ENCODE peak calls at places on chromosomes 3 and 15, in seven cellular contexts. G is tibial nerve, O is psoas muscle, J is neuronal stem cell, V is right lobe of liver, F is mesenchymal stem cell, Z is uterus. Y is an unnamed sample.

GRCh38 chr3:49641292-49641691 is 32.9 kb upstream of the APEH start:
- DNase-seq in G (no peak), O (no peak), J (no peak), V (no peak), F (no peak), Z (no peak), Y (no peak)

GRCh38 chr3:170496026-170496867 is 77.6 kb downstream of the CLDN11 start:
- DNase-seq in G (no peak), O (no peak), J (no peak), V (no peak), F (no peak), Z (no peak), Y (peak)

GRCh38 chr3:32410367-32411246 is 19.0 kb downstream of the CMTM7 start:
- DNase-seq in G (no peak), O (no peak), J (no peak), V (no peak), F (no peak), Z (no peak), Y (peak)

GRCh38 chr3:102106421-102107097 is 257.2 kb downstream of the NFKBIZ start:
- DNase-seq in G (no peak), O (no peak), J (no peak), V (no peak), F (no peak), Z (no peak), Y (no peak)

GRCh38 chr15:47743385-47743784 is 26.1 kb downstream of the SEMA6D start:
- DNase-seq in G (no peak), O (no peak), J (no peak), V (no peak), F (no peak), Z (no peak), Y (no peak)

GRCh38 chr3:70120360-70120966 is 120.9 kb downstream of the SAMMSON start:
- DNase-seq in G (peak), O (peak), J (peak), V (peak), F (peak), Z (peak), Y (peak)

GRCh38 chr3:129315386-129315991 is 36.8 kb downstream of the HMCES start:
- DNase-seq in G (peak), O (peak), J (no peak), V (no peak), F (peak), Z (peak), Y (peak)

GRCh38 chr15:92574161-92574560 is 81.4 kb downstream of the FAM174B start:
- DNase-seq in G (no peak), O (no peak), J (no peak), V (no peak), F (no peak), Z (no peak), Y (no peak)

GRCh38 chr15:63196846-63197245 is 7.4 kb downstream of the RAB8B start:
- DNase-seq in G (no peak), O (no peak), J (no peak), V (no peak), F (no peak), Z (no peak), Y (no peak)

GRCh38 chr15:45790325-45790943 is 155.6 kb downstream of the SQOR start:
- DNase-seq in G (peak), O (no peak), J (peak), V (no peak), F (peak), Z (no peak), Y (peak)

GRCh38 chr3:89262561-89262960 is 155.1 kb downstream of the EPHA3 start:
- DNase-seq in G (no peak), O (no peak), J (no peak), V (no peak), F (no peak), Z (no peak), Y (no peak)

GRCh38 chr3:41202834-41203345 is 3.6 kb downstream of the CTNNB1 start:
- DNase-seq in G (peak), O (no peak), J (no peak), V (no peak), F (peak), Z (no peak), Y (no peak)

GRCh38 chr3:132225664-132226063 is 91.5 kb upstream of the ACP3 start:
- DNase-seq in G (no peak), O (no peak), J (no peak), V (no peak), F (no peak), Z (no peak), Y (no peak)

GRCh38 chr15:78242128-78242527 is 7.8 kb upstream of the ACSBG1 start:
- DNase-seq in G (no peak), O (no peak), J (peak), V (no peak), F (peak), Z (no peak), Y (peak)

GRCh38 chr3:24242012-24242698 is 252.5 kb downstream of the THRB start:
- DNase-seq in G (no peak), O (no peak), J (no peak), V (no peak), F (peak), Z (no peak), Y (no peak)

GRCh38 chr3:160977776-160978175 is 127.4 kb downstream of the B3GALNT1 start:
- DNase-seq in G (no peak), O (no peak), J (no peak), V (no peak), F (no peak), Z (no peak), Y (no peak)

GRCh38 chr15:69783211-69783610 is 314.5 kb downstream of the TLE3 start:
- DNase-seq in G (no peak), O (no peak), J (no peak), V (no peak), F (no peak), Z (no peak), Y (no peak)

GRCh38 chr3:14412831-14413380 is 10.5 kb downstream of the SLC6A6 start:
- DNase-seq in G (no peak), O (no peak), J (no peak), V (no peak), F (peak), Z (peak), Y (peak)

GRCh38 chr3:69012111-69012835 is 1.2 kb downstream of the EOGT start:
- DNase-seq in G (no peak), O (peak), J (no peak), V (no peak), F (peak), Z (peak), Y (peak)

GRCh38 chr3:102156426-102156825 is 278.4 kb upstream of the ZPLD1 start:
- DNase-seq in G (no peak), O (no peak), J (no peak), V (no peak), F (peak), Z (no peak), Y (no peak)

GRCh38 chr3:107217161-107217560 is 160.1 kb upstream of the CCDC54 start:
- DNase-seq in G (no peak), O (no peak), J (no peak), V (no peak), F (peak), Z (no peak), Y (no peak)

GRCh38 chr3:79618883-79619282 is 148.9 kb downstream of the ROBO1 start:
- DNase-seq in G (no peak), O (no peak), J (no peak), V (no peak), F (no peak), Z (no peak), Y (peak)

GRCh38 chr15:98035134-98035533 is 74.6 kb downstream of the ARRDC4 start:
- DNase-seq in G (no peak), O (no peak), J (no peak), V (no peak), F (no peak), Z (no peak), Y (no peak)

GRCh38 chr3:46624533-46624932 is 12.2 kb downstream of the FAM240A start:
- DNase-seq in G (no peak), O (no peak), J (no peak), V (no peak), F (no peak), Z (no peak), Y (no peak)

GRCh38 chr3:45253316-45253715 is 27.2 kb upstream of the TMEM158 start:
- DNase-seq in G (no peak), O (no peak), J (no peak), V (no peak), F (peak), Z (no peak), Y (no peak)

GRCh38 chr3:45947361-45947760 is 4.1 kb downstream of the CXCR6 start:
- DNase-seq in G (no peak), O (no peak), J (no peak), V (no peak), F (peak), Z (no peak), Y (no peak)

GRCh38 chr3:193207874-193208273 is 33.1 kb upstream of the PLAAT1 start:
- DNase-seq in G (no peak), O (no peak), J (no peak), V (no peak), F (no peak), Z (no peak), Y (no peak)

GRCh38 chr3:8938021-8938420 is 25.3 kb downstream of the RAD18 start:
- DNase-seq in G (no peak), O (no peak), J (no peak), V (no peak), F (peak), Z (no peak), Y (no peak)

GRCh38 chr3:100108464-100109079 is 5.7 kb downstream of the FILIP1L start:
- DNase-seq in G (no peak), O (no peak), J (no peak), V (peak), F (no peak), Z (no peak), Y (no peak)
- H3K27ac ChIP-seq in G (no peak), O (peak), J (no peak), V (peak), F (no peak), Z (no peak), Y (no peak)

GRCh38 chr3:37129871-37130270 is 44.5 kb downstream of the LRRFIP2 start:
- DNase-seq in G (no peak), O (no peak), J (no peak), V (no peak), F (peak), Z (no peak), Y (no peak)
- H3K4me3 ChIP-seq in G (no peak), O (no peak), J (no peak), V (no peak), F (no peak), Z (no peak), Y (no peak)

DNA sequence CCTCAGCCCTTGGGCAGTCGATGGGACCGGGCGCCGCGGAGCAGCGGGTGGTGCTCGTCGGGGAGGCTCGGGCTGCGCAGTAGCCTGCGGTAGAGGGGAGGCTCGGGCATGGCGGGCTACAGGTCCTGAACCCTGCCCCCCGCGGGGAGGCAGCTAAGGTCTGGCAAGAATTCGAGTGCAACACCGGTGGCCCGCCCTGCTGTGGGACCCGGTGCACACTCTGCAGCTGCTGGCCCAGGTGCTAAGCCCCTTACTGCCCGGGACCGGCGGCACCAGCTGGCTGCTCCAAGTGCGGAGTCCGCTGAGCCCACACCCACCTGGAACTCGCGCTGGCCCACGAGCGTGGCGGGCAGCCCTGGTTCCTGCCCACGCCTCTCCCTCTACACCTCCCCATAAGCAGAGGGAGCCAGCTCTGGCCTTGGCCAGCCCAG is 377.7 kb upstream of the RBMS3 start:
- DNase-seq in G (no peak), O (peak), J (no peak), V (peak), F (no peak), Z (no peak), Y (no peak)
- H3K27ac ChIP-seq in G (no peak), O (no peak), J (no peak), V (no peak), F (no peak), Z (no peak), Y (no peak)

DNA sequence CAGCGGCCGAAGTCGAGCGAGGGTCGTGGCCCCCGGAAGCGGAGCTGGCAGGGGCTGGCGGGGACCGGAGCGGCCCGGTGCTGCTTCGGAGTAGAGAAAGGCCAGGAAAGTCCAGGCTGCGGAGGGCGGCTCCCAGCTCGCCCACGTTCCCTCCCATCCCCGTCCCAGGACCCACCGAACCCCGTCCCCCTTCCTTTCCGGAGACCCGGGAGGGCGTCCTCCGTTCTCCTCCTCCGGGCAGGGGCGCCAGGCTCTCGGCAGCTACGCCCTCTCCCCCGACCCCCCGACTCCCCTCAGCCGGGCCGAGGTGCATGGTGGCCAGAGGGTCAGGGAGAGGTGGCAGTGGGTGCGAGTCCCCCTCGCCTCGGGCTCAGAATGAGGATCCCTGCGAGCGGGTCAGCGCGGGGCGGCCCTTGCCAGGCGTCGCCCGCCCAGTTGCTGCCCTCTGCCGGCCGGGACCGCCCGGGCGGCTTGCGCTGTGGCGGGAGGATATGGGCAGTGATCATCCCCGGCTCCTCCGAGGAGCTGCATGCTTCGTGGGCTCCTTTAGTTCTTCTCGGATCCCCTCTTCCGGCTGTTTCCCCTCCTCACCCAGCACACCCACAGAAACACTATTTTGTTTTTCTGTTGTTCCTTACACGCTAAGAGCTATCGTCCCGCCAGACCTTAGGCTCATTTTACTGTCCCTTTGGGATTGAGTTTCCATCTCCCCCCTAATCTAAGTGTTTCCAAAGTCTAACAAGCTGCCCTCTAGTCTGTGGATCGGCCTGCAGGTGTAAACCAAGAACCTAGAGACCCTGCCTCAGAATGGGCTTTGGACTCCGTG is 744 bp upstream of the ALDH1A2 start:
- DNase-seq in G (peak), O (peak), J (peak), V (peak), F (peak), Z (peak), Y (peak)
- H3K4me3 ChIP-seq in G (peak), O (peak), J (peak), V (peak), F (peak), Z (peak), Y (peak)

GRCh38 chr3:16616083-16616482 is 10.9 kb upstream of the DAZL start:
- DNase-seq in G (no peak), O (no peak), J (no peak), V (no peak), F (no peak), Z (no peak), Y (no peak)
- H3K27ac ChIP-seq in G (no peak), O (no peak), J (no peak), V (no peak), F (no peak), Z (no peak), Y (no peak)

DNA sequence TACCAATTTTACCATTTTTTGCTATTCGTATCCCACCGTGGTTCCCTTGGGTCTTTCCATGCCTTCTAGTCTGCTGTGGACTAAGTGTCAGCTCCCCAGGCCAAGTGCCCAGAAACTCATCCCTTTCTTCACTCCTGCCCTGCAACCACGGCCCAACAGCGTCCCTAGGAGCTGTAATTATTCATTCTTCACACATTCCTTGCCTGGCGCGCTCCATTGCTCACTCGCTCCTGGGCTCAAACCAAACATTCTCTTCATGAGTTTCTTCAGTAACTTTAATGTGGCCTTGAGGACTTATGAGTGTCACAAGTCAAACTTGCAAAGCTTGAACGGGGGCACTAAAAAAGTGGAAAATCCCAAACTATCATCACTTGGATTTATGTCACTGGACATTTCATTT is 15.7 kb downstream of the GABRB3 start:
- DNase-seq in G (no peak), O (no peak), J (no peak), V (no peak), F (no peak), Z (no peak), Y (no peak)
- H3K4me3 ChIP-seq in G (no peak), O (no peak), J (no peak), V (no peak), F (no peak), Z (no peak), Y (no peak)

GRCh38 chr15:66294932-66295235 is 1.5 kb downstream of the DIS3L start:
- DNase-seq in G (no peak), O (no peak), J (no peak), V (no peak), F (peak), Z (no peak), Y (no peak)
- H3K27ac ChIP-seq in G (peak), O (peak), J (no peak), V (no peak), F (peak), Z (peak), Y (no peak)

DNA sequence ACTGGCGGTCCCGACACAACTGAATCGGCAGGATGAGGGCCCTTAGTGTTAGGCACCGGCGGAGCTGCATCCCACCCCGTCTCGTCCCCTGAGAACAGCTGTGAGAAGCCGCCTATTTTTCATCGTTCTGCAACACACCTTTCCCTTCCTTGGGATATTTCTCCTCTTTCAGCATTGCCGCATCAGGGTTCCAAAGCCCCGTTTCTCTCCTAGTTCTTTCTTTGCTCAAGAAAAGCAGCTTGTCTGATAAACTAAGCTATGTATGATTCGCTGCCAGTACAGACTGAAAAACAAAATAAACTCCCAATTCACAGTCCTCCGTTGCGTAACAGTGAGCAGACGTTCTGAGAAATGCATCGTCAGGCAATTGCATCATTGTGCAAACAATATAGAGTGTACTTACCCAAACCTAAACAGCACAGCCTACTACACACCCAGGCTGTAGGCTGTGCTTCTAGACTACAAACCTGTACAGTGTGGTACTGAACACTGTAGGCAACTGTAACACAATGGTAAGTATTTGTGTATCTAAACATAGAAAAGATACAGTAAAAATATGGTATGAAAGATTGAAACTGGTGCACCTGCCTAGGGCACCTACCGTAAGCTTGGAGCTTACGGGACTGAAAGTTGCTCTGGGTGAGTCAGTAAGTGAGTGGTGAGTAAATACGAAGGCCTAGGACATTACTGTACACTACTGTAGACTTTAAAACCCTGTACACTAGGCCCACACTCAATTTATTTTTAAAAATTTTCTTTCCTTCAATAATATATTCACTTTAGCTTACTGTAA is 8.9 kb upstream of the ADAMTS17 start:
- DNase-seq in G (peak), O (no peak), J (no peak), V (no peak), F (peak), Z (no peak), Y (no peak)
- H3K4me3 ChIP-seq in G (peak), O (peak), J (no peak), V (peak), F (no peak), Z (peak), Y (no peak)

DNA sequence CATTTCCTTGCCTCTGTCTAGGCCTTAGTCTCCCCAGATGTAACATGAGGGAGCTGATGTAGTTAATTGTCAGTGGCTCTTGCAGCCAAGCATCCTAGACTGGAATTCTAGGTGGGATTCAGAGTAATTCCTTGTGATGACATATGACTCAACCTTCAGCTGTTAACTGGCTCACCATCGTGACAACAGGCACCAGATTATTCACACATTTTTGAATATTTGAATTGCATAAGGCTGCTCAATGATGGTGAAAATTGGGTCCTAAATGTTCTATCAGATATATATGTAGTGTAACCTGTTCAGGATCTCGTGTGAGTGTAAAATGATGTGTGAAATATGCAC is 405.1 kb downstream of the LPP start:
- DNase-seq in G (no peak), O (no peak), J (no peak), V (no peak), F (no peak), Z (no peak), Y (no peak)
- H3K27ac ChIP-seq in G (no peak), O (no peak), J (no peak), V (no peak), F (peak), Z (no peak), Y (no peak)

DNA sequence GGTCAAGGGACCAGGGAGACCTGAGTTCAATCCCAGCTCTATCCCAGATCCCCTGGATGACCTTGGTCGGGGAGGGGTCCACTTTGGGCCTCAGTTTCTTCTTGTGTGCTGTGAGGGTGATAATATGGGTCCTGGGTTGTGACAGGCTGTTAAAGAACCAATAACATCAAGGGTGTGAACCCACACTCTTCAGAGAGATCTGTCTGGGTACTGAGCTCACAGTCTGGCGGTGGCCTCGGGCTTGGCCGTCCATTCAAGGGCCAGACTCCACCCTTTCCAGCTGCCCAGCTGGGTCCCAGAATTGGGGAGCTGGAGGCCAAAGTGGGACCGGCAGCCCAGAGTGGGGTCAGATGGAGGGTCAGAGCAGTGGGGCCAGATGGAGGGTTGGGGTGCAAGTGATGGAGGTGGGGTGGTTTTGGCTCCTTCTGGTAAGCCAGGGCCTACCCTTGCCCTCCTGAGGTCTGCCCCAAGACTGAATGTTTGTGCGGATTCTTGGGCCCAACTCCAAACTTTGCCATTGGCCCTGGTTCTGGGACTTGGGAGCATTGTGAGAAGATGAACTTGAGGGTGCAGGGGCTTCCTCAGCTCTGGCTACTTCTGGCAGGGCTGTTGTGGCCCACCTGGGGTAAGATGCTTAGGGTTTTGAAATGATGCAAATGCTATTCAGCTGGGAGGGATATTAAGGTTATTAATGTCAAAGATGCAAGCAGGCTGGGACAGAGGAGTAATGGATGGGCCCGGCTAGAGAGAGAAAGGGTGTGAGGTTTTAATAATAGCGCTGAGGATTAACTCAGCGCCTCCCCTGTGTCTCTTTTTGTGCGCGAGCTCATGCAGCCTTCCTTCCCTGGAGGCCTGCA is 1.5 kb downstream of the CORO2B start:
- DNase-seq in G (no peak), O (peak), J (no peak), V (peak), F (no peak), Z (no peak), Y (no peak)
- H3K4me3 ChIP-seq in G (peak), O (peak), J (no peak), V (no peak), F (no peak), Z (no peak), Y (no peak)